ENCODE peak calls at places on chromosome 4, in ten cellular contexts. E is activated T-cell treated with anti-CD3 and anti-CD28 coated beads for 48 hours; P is activated gamma-delta T cell treated with Interleukin-2 at 50 U/mL for 16 hours; R is stimulated activated CD4-positive, alpha-beta T cell treated with anti-CD3 and anti-CD28 coated beads, Interleukin-4, amount 100 ng/mL, for 4 hours; I is CD8-positive, alpha-beta memory T cell; Z is smooth muscle cell of the brain vasculature; O is NCI-H1417; M is cardiac septum; J is naive thymus-derived CD4-positive, alpha-beta T cell; N is hepatic stellate cell. F is an unnamed sample.

GRCh38 chr4:80240976-80241375 is 25.5 kb upstream of the FGF5 start:
- DNase-seq in E (no peak), P (no peak), R (no peak), I (no peak), Z (no peak), O (no peak), M (no peak), J (no peak), N (no peak), F (no peak)

GRCh38 chr4:15348236-15348635 is 79.6 kb upstream of the C1QTNF7 start:
- DNase-seq in E (no peak), P (no peak), R (no peak), I (no peak), Z (no peak), O (no peak), M (no peak), J (no peak), N (no peak), F (no peak)

GRCh38 chr4:10090467-10091250 is 25.9 kb downstream of the WDR1 start:
- DNase-seq in E (no peak), P (no peak), R (no peak), I (no peak), Z (no peak), O (no peak), M (no peak), J (no peak), N (no peak), F (no peak)

GRCh38 chr4:1693131-1693896 is 9.2 kb upstream of the FAM53A start:
- DNase-seq in E (peak; percentile 64), P (peak; percentile 78), R (peak; percentile 69), I (peak; percentile 77), Z (peak; percentile 62), O (peak; percentile 91), M (peak; percentile 91), J (peak; percentile 80), N (peak; percentile 60), F (no peak)

GRCh38 chr4:88675543-88675942 is 22.1 kb downstream of the NAP1L5 start:
- DNase-seq in E (no peak), P (no peak), R (no peak), I (no peak), Z (no peak), O (no peak), M (no peak), J (no peak), N (no peak), F (no peak)

GRCh38 chr4:149370002-149370401 is 445.6 kb downstream of the IQCM start:
- DNase-seq in E (no peak), P (no peak), R (no peak), I (no peak), Z (no peak), O (no peak), M (no peak), J (no peak), N (no peak), F (no peak)

GRCh38 chr4:174260099-174260498 is 23.4 kb downstream of the FBXO8 start:
- DNase-seq in E (no peak), P (no peak), R (no peak), I (no peak), Z (no peak), O (no peak), M (no peak), J (no peak), N (no peak), F (no peak)

GRCh38 chr4:155403886-155404285 is 27.1 kb upstream of the MAP9 start:
- DNase-seq in E (no peak), P (no peak), R (no peak), I (no peak), Z (no peak), O (no peak), M (no peak), J (no peak), N (peak; percentile 12), F (peak; percentile 7)

GRCh38 chr4:25790024-25790423 is 72.8 kb downstream of the SEL1L3 start:
- DNase-seq in E (no peak), P (no peak), R (no peak), I (no peak), Z (no peak), O (peak; percentile 97), M (no peak), J (no peak), N (no peak), F (no peak)

GRCh38 chr4:52939325-52939724 is 77.2 kb downstream of the RASL11B start:
- DNase-seq in E (no peak), P (no peak), R (no peak), I (no peak), Z (no peak), O (no peak), M (no peak), J (no peak), N (no peak), F (no peak)

GRCh38 chr4:158020734-158021346 is 152.0 kb downstream of the GASK1B start:
- DNase-seq in E (no peak), P (no peak), R (no peak), I (no peak), Z (no peak), O (no peak), M (no peak), J (no peak), N (peak; percentile 25), F (no peak)

GRCh38 chr4:110854021-110854678 is 231.3 kb upstream of the PITX2 start:
- DNase-seq in E (no peak), P (no peak), R (no peak), I (no peak), Z (peak; percentile 29), O (no peak), M (no peak), J (no peak), N (peak; percentile 12), F (no peak)

GRCh38 chr4:139553751-139554670 is 2.0 kb downstream of the SETD7 start:
- DNase-seq in E (no peak), P (no peak), R (no peak), I (no peak), Z (no peak), O (no peak), M (no peak), J (no peak), N (no peak), F (no peak)